ENCODE peak calls at places on chromosome 14, in four cellular contexts. One of them, this sample, is unnamed.
A peak's percentile ranks its signal among the peaks of the same experiment; 100 is the strongest.

GRCh38 chr14:78747809-78748208 is 577.6 kb downstream of the NRXN3 start:
- DNase-seq in GDM1: no peak
- DNase-seq in nephron progenitor cell: no peak
- DNase-seq in AG04450: no peak
- DNase-seq in this sample: no peak

GRCh38 chr14:67835596-67835995 is 16.0 kb downstream of the RAD51B start:
- DNase-seq in AG04450: no peak
- DNase-seq in nephron progenitor cell: no peak
- DNase-seq in GDM1: no peak
- DNase-seq in this sample: no peak

GRCh38 chr14:32588448-32589320 is 259.6 kb downstream of the AKAP6 start:
- DNase-seq in GDM1: no peak
- DNase-seq in nephron progenitor cell: peak; percentile 19
- DNase-seq in AG04450: no peak
- DNase-seq in this sample: peak; percentile 23

GRCh38 chr14:59176764-59177163 is 11.7 kb upstream of the DAAM1 start:
- DNase-seq in nephron progenitor cell: no peak
- DNase-seq in AG04450: no peak
- DNase-seq in GDM1: no peak
- DNase-seq in this sample: no peak

GRCh38 chr14:38201137-38201828 is 6.4 kb upstream of the SSTR1 start:
- DNase-seq in GDM1: no peak
- DNase-seq in AG04450: no peak
- DNase-seq in nephron progenitor cell: no peak
- DNase-seq in this sample: no peak

GRCh38 chr14:93120522-93120921 is 4.8 kb upstream of the ITPK1 start:
- DNase-seq in GDM1: no peak
- DNase-seq in AG04450: no peak
- DNase-seq in nephron progenitor cell: no peak
- DNase-seq in this sample: no peak

GRCh38 chr14:101119830-101120571 is 216.5 kb upstream of the RTL1 start:
- DNase-seq in AG04450: no peak
- DNase-seq in GDM1: no peak
- DNase-seq in nephron progenitor cell: no peak
- DNase-seq in this sample: no peak

GRCh38 chr14:69657961-69658360 is 46.6 kb downstream of the SUSD6 start:
- DNase-seq in AG04450: no peak
- DNase-seq in nephron progenitor cell: peak; percentile 17
- DNase-seq in GDM1: no peak
- DNase-seq in this sample: no peak

GRCh38 chr14:44962573-44963528 is 861 bp downstream of the TOGARAM1 start:
- DNase-seq in GDM1: no peak
- DNase-seq in AG04450: peak; percentile 15
- DNase-seq in nephron progenitor cell: peak; percentile 50
- DNase-seq in this sample: no peak

GRCh38 chr14:91254456-91254855 is 10.0 kb upstream of the GPR68 start:
- DNase-seq in nephron progenitor cell: no peak
- DNase-seq in GDM1: no peak
- DNase-seq in AG04450: no peak
- DNase-seq in this sample: no peak

GRCh38 chr14:92627707-92628215 is 114.2 kb downstream of the RIN3 start:
- DNase-seq in nephron progenitor cell: no peak
- DNase-seq in GDM1: no peak
- DNase-seq in AG04450: no peak
- DNase-seq in this sample: no peak

GRCh38 chr14:31965735-31966598 is 111.1 kb upstream of the ARHGAP5 start:
- DNase-seq in GDM1: no peak
- DNase-seq in AG04450: no peak
- DNase-seq in nephron progenitor cell: no peak
- DNase-seq in this sample: no peak

GRCh38 chr14:82387699-82388098 is 854.0 kb upstream of the SEL1L start:
- DNase-seq in nephron progenitor cell: no peak
- DNase-seq in AG04450: no peak
- DNase-seq in GDM1: no peak
- DNase-seq in this sample: no peak

GRCh38 chr14:67815573-67816235 is 686 bp downstream of the ZFYVE26 start:
- DNase-seq in nephron progenitor cell: no peak
- DNase-seq in AG04450: no peak
- DNase-seq in GDM1: no peak
- DNase-seq in this sample: no peak

GRCh38 chr14:96167224-96168148 is 37.2 kb upstream of the BDKRB2 start:
- DNase-seq in GDM1: no peak
- DNase-seq in nephron progenitor cell: no peak
- DNase-seq in AG04450: peak; percentile 77
- DNase-seq in this sample: no peak

GRCh38 chr14:102504302-102504950 is 5.2 kb downstream of the ANKRD9 start:
- DNase-seq in nephron progenitor cell: peak; percentile 56
- DNase-seq in AG04450: no peak
- DNase-seq in GDM1: no peak
- DNase-seq in this sample: no peak

GRCh38 chr14:56102901-56103409 is 15.3 kb upstream of the PELI2 start:
- DNase-seq in GDM1: no peak
- DNase-seq in AG04450: no peak
- DNase-seq in nephron progenitor cell: no peak
- DNase-seq in this sample: no peak

GRCh38 chr14:96011131-96011530 is 28.0 kb upstream of the C14orf132 start:
- DNase-seq in AG04450: no peak
- DNase-seq in nephron progenitor cell: no peak
- DNase-seq in GDM1: no peak
- DNase-seq in this sample: no peak

GRCh38 chr14:92677087-92677668 is 71.2 kb downstream of the LGMN start:
- DNase-seq in nephron progenitor cell: no peak
- DNase-seq in AG04450: no peak
- DNase-seq in GDM1: peak; percentile 89
- DNase-seq in this sample: no peak

GRCh38 chr14:74514471-74514932 is 20.9 kb downstream of the ISCA2 start:
- DNase-seq in AG04450: no peak
- DNase-seq in GDM1: no peak
- DNase-seq in nephron progenitor cell: no peak
- DNase-seq in this sample: no peak

GRCh38 chr14:38951451-38951850 is 151.6 kb downstream of the SEC23A start:
- DNase-seq in nephron progenitor cell: no peak
- DNase-seq in AG04450: no peak
- DNase-seq in GDM1: no peak
- DNase-seq in this sample: no peak

GRCh38 chr14:100268591-100269207 is 29.8 kb downstream of the YY1 start:
- DNase-seq in GDM1: no peak
- DNase-seq in nephron progenitor cell: no peak
- DNase-seq in AG04450: no peak
- DNase-seq in this sample: no peak

GRCh38 chr14:94547151-94547680 is 14.0 kb upstream of the SERPINA4 start:
- DNase-seq in GDM1: no peak
- DNase-seq in AG04450: no peak
- DNase-seq in nephron progenitor cell: no peak
- DNase-seq in this sample: no peak

GRCh38 chr14:89661392-89661791 is 244.4 kb upstream of the FOXN3 start:
- DNase-seq in GDM1: no peak
- DNase-seq in nephron progenitor cell: no peak
- DNase-seq in AG04450: no peak
- DNase-seq in this sample: no peak

GRCh38 chr14:65179918-65180724 is 77.8 kb upstream of the MAX start:
- DNase-seq in AG04450: peak; percentile 65
- DNase-seq in GDM1: no peak
- DNase-seq in nephron progenitor cell: no peak
- DNase-seq in this sample: no peak

GRCh38 chr14:64942531-64943111 is at the start of gene GPX2:
- DNase-seq in AG04450: no peak
- DNase-seq in GDM1: no peak
- DNase-seq in nephron progenitor cell: no peak
- DNase-seq in this sample: no peak

This sample was measured in BE2C.